ENCODE peak calls at places on chromosomes 3 and 15, in eight cellular contexts. Q is CD8-positive, alpha-beta T cell; T is AG10803; S is tibial nerve; C is hepatocyte; E is H9; B is lower lobe of right lung; R is fibroblast of villous mesenchyme. Y is an unnamed sample.
A peak's percentile ranks its signal among the peaks of the same experiment; 100 is the strongest.

GRCh38 chr3:67529337-67529736 is 125.1 kb downstream of the SUCLG2 start:
- DNase-seq in T (no peak), B (no peak), C (no peak), Q (no peak), R (no peak), S (no peak), E (no peak), Y (no peak)

GRCh38 chr3:183392166-183393034 is 36.0 kb downstream of the MCF2L2 start:
- DNase-seq in C (peak; percentile 27), Q (no peak), R (peak; percentile 47), T (no peak), S (no peak), B (no peak), E (no peak), Y (no peak)

GRCh38 chr3:179898024-179898423 is 138.7 kb downstream of the PEX5L start:
- DNase-seq in Q (no peak), S (no peak), C (peak; percentile 65), E (peak; percentile 77), T (no peak), B (no peak), R (peak; percentile 41), Y (no peak)

GRCh38 chr3:180610981-180611380 is 9.0 kb downstream of the TTC14 start:
- DNase-seq in E (no peak), R (no peak), C (no peak), Q (no peak), T (peak; percentile 21), B (no peak), S (no peak), Y (no peak)

GRCh38 chr3:47227678-47228077 is 54.9 kb downstream of the KIF9 start:
- DNase-seq in E (no peak), R (peak; percentile 23), B (peak; percentile 49), Q (no peak), T (no peak), S (no peak), C (no peak), Y (no peak)

GRCh38 chr3:9216736-9217135 is 32.7 kb downstream of the SRGAP3 start:
- DNase-seq in E (no peak), S (no peak), C (no peak), T (peak; percentile 75), R (no peak), Q (no peak), B (no peak), Y (no peak)

GRCh38 chr15:85761635-85762034 is 33.1 kb downstream of the KLHL25 start:
- DNase-seq in T (no peak), B (peak; percentile 34), Q (no peak), R (no peak), E (no peak), C (no peak), S (no peak), Y (no peak)

GRCh38 chr15:59892995-59893394 is 111.1 kb upstream of the FOXB1 start:
- DNase-seq in T (no peak), E (peak; percentile 46), R (peak; percentile 4), Q (no peak), C (peak; percentile 59), S (no peak), B (no peak), Y (no peak)

GRCh38 chr15:53469422-53469821 is 290.0 kb downstream of the WDR72 start:
- DNase-seq in B (no peak), E (no peak), T (no peak), Q (no peak), R (no peak), S (no peak), C (no peak), Y (no peak)

GRCh38 chr15:66940368-66940767 is 125.0 kb upstream of the SMAD3 start:
- DNase-seq in E (no peak), Q (no peak), R (no peak), C (no peak), S (no peak), B (no peak), T (no peak), Y (no peak)

GRCh38 chr3:37753428-37753827 is 108.3 kb upstream of the CTDSPL start:
- DNase-seq in Q (no peak), B (no peak), R (no peak), E (no peak), S (no peak), T (no peak), C (no peak), Y (no peak)

GRCh38 chr3:107690522-107691138 is 167.9 kb downstream of the BBX start:
- DNase-seq in B (no peak), C (peak; percentile 76), E (no peak), Q (no peak), T (peak; percentile 71), S (peak; percentile 35), R (peak; percentile 81), Y (no peak)

GRCh38 chr3:9754678-9755077 is 4.9 kb downstream of the OGG1 start:
- DNase-seq in T (no peak), E (no peak), B (no peak), C (no peak), Q (no peak), S (no peak), R (no peak), Y (no peak)

GRCh38 chr15:55819397-55820034 is 76.6 kb upstream of the PRTG start:
- DNase-seq in R (no peak), E (no peak), T (no peak), B (no peak), Q (no peak), C (no peak), S (no peak), Y (no peak)

GRCh38 chr3:50624634-50625033 is 7.7 kb downstream of the MAPKAPK3 start:
- DNase-seq in C (no peak), T (no peak), E (peak; percentile 61), S (no peak), R (no peak), Q (no peak), B (no peak), Y (no peak)

GRCh38 chr3:110903771-110904532 is 167.7 kb upstream of the NECTIN3 start:
- DNase-seq in Q (no peak), R (no peak), T (peak; percentile 17), B (no peak), C (no peak), E (no peak), S (no peak), Y (no peak)

DNA sequence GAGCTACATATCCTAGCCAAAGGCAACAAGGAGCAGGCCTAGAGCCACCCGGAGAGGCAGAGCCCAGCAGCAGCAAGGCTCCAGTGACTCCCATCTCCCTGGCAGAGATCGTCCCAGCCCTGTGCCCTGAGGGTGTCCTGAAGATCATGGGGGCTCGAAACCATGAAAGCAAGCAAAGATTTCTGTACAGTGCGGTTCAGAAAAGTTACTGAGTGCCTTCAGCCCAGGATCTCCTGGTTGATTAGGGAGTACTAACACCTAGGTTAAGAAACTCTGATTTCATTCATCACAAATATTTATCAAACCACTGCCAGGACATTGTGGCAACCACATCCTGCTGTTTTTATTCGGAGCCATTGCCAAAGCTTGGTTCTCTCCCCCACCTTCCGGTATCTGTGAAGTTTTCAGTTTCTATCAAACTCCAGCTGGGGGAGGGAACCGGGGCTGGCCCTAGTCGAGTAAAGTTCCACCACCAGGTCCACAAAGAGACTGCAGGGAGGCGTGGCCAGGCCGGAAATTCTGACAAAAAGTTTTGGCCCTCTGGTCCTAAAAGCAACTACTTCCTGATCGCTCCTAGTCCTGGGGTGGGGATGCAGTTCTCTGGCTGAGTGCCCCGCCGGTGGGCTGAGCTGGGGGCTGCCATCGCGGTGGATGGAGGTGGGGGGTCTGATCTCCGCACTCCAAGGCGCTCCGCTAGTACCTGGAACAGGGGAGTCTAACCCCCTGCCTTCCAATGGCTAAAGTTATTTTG is 1.2 kb downstream of the RAB43 start:
- DNase-seq in R (peak; percentile 96), B (peak; percentile 95), C (peak; percentile 93), E (peak; percentile 90), S (peak; percentile 79), Q (peak; percentile 92), T (peak; percentile 89), Y (no peak)
- TF ChIP-seq CTCF in R (peak; percentile 22), B (peak; percentile 47), C (peak; percentile 19), E (peak; percentile 23), S (peak; percentile 55), Q (peak; percentile 26), T (peak; percentile 50), Y (no peak)

GRCh38 chr3:16249336-16249735 is 15.4 kb downstream of the DPH3 start:
- DNase-seq in S (no peak), R (peak; percentile 42), C (no peak), B (no peak), T (no peak), E (peak; percentile 62), Q (no peak), Y (no peak)

GRCh38 chr3:16248556-16248955 is 16.2 kb downstream of the DPH3 start:
- DNase-seq in R (no peak), E (no peak), S (no peak), C (no peak), B (no peak), T (no peak), Q (no peak), Y (no peak)

GRCh38 chr3:16243706-16244490 is 20.8 kb downstream of the DPH3 start:
- DNase-seq in E (no peak), B (no peak), R (no peak), C (no peak), Q (no peak), T (no peak), S (no peak), Y (no peak)

GRCh38 chr3:16245613-16246012 is 19.1 kb downstream of the DPH3 start:
- DNase-seq in T (no peak), C (no peak), E (no peak), R (no peak), Q (no peak), S (no peak), B (no peak), Y (no peak)

GRCh38 chr3:16247282-16248058 is 17.3 kb downstream of the DPH3 start:
- DNase-seq in R (peak; percentile 86), B (peak; percentile 83), E (peak; percentile 79), C (peak; percentile 92), Q (peak; percentile 85), S (peak; percentile 92), T (peak; percentile 76), Y (peak; percentile 52)
- TF ChIP-seq CTCF in R (peak; percentile 88), B (peak; percentile 94), E (peak; percentile 97), C (peak; percentile 98), Q (peak; percentile 79), S (peak; percentile 93), T (peak; percentile 94), Y (peak; percentile 99)

DNA sequence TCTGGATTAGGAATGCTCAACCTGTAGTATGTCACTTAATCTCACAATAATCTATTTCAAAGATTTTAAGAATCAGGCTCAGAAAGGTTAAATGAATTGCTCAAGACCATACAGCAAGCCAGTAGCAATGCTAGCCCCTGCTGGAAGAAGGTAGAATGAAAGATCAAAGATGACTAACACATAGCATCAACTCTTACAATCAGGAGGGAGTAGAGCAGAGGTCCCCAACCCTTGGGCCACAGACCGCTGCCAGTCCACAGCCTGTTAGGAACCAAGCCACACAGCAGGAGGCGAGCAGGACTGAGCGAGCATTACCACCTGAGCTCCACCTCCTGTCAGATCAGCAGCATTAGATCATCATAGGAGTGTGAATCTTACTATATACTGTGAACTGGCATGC is 15.5 kb upstream of the GATM start:
- DNase-seq in B (no peak), R (no peak), T (no peak), S (no peak), E (peak; percentile 41), C (peak; percentile 32), Q (no peak), Y (no peak)
- TF ChIP-seq CTCF in B (no peak), R (peak; percentile 34), T (peak; percentile 30), S (no peak), E (peak; percentile 46), C (peak; percentile 32), Q (no peak), Y (no peak)

DNA sequence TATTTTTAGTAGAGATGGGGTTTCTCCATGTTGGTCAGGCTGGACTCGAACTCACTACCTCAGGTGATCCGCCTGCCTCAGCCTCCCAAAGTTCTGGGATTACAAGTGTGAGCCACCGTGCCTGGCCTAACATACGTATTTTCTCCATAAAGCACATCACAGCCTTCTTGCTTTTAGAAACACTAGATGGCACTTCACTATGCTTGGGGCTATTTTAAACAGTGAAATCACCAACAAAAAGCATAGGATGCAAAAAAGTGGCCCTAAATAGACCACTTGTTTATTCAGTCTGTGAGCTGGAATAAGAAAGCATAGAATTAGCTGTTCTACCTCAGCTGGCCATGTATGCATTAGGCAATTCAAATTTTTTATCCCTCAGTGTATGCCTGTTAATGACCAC is 46.0 kb downstream of the PRICKLE2 start:
- DNase-seq in T (no peak), Q (no peak), C (no peak), S (no peak), B (no peak), R (no peak), E (no peak), Y (no peak)
- TF ChIP-seq CTCF in T (peak; percentile 11), Q (no peak), C (peak; percentile 7), S (no peak), B (no peak), R (no peak), E (peak; percentile 32), Y (peak; percentile 19)

Y was measured in D721Med.